ENCODE peak calls at places on chromosomes 16 and 17, in five cellular contexts. W is DND-41, C is neural progenitor cell, X is fibroblast of lung, R is endodermal cell. B is an unnamed sample.

GRCh38 chr17:65573283-65573603 is 11.8 kb upstream of the AXIN2 start:
- DNase-seq in W (no peak), C (no peak), X (no peak), R (no peak), B (no peak)

GRCh38 chr16:84091460-84091859 is 25.3 kb downstream of the MBTPS1 start:
- DNase-seq in W (no peak), C (no peak), X (no peak), R (no peak), B (no peak)

GRCh38 chr16:11202260-11203091 is 53.5 kb downstream of the SOCS1 start:
- DNase-seq in W (no peak), C (peak), X (peak), R (peak), B (no peak)

GRCh38 chr16:75237398-75238131 is 13.9 kb downstream of the BCAR1 start:
- DNase-seq in W (no peak), C (no peak), X (no peak), R (no peak), B (no peak)

GRCh38 chr17:63445571-63446217 is 412 bp downstream of the CYB561 start:
- DNase-seq in W (no peak), C (peak), X (no peak), R (peak), B (peak)

GRCh38 chr17:72931163-72931562 is 161.3 kb downstream of the SLC39A11 start:
- DNase-seq in W (no peak), C (no peak), X (no peak), R (peak), B (no peak)

GRCh38 chr17:4143563-4144410 is 790 bp downstream of the CYB5D2 start:
- DNase-seq in W (peak), C (peak), X (peak), R (peak), B (peak)

GRCh38 chr16:47644166-47644565 is 183.0 kb downstream of the PHKB start:
- DNase-seq in W (no peak), C (no peak), X (peak), R (no peak), B (peak)

GRCh38 chr17:15469260-15469659 is 1.8 kb upstream of the CDRT4 start:
- DNase-seq in W (no peak), C (no peak), X (no peak), R (no peak), B (no peak)

GRCh38 chr16:6684076-6684673 is 648.5 kb upstream of the RBFOX1 start:
- DNase-seq in W (peak), C (peak), X (no peak), R (peak), B (peak)

GRCh38 chr17:80008848-80009247 is 26.8 kb downstream of the TBC1D16 start:
- DNase-seq in W (no peak), C (no peak), X (no peak), R (no peak), B (no peak)

GRCh38 chr16:84631882-84632281 is 14.0 kb upstream of the COTL1 start:
- DNase-seq in W (no peak), C (no peak), X (no peak), R (no peak), B (no peak)

GRCh38 chr17:74631468-74632195 is 8.1 kb upstream of the CD300E start:
- DNase-seq in W (no peak), C (no peak), X (no peak), R (peak), B (no peak)

GRCh38 chr16:21267298-21267697 is 10.8 kb downstream of the CRYM start:
- DNase-seq in W (no peak), C (no peak), X (no peak), R (no peak), B (no peak)

GRCh38 chr16:58037365-58038057 is 12.0 kb downstream of the MMP15 start:
- DNase-seq in W (no peak), C (no peak), X (no peak), R (no peak), B (no peak)

GRCh38 chr17:62968445-62968923 is 2.4 kb downstream of the TANC2 start:
- DNase-seq in W (peak), C (peak), X (peak), R (peak), B (peak)

GRCh38 chr17:19646788-19647696 is 1.5 kb upstream of the ALDH3A2 start:
- DNase-seq in W (no peak), C (peak), X (peak), R (peak), B (peak)

GRCh38 chr16:51538707-51539604 is 387.9 kb upstream of the SALL1 start:
- DNase-seq in W (peak), C (peak), X (peak), R (peak), B (peak)

GRCh38 chr16:4696172-4696904 is 3.0 kb downstream of the NUDT16L1 start:
- DNase-seq in W (no peak), C (no peak), X (no peak), R (peak), B (no peak)

GRCh38 chr16:11536104-11536866 is 50.4 kb downstream of the LITAF start:
- DNase-seq in W (no peak), C (no peak), X (no peak), R (no peak), B (no peak)

GRCh38 chr17:29663155-29663554 is 40.4 kb upstream of the CORO6 start:
- DNase-seq in W (no peak), C (peak), X (peak), R (no peak), B (no peak)

GRCh38 chr17:61334673-61335072 is 65.0 kb upstream of the TBX2 start:
- DNase-seq in W (no peak), C (no peak), X (no peak), R (no peak), B (no peak)

GRCh38 chr16:58501242-58502131 is 1.5 kb downstream of the NDRG4 start:
- DNase-seq in W (no peak), C (peak), X (no peak), R (peak), B (no peak)

GRCh38 chr16:3589001-3589400 is 11.8 kb upstream of the NLRC3 start:
- DNase-seq in W (no peak), C (no peak), X (no peak), R (no peak), B (no peak)

GRCh38 chr16:18932243-18932997 is 6.2 kb upstream of the SMG1 start:
- DNase-seq in W (no peak), C (peak), X (peak), R (peak), B (peak)

GRCh38 chr17:6948562-6948961 is 47.3 kb upstream of the ALOX12 start:
- DNase-seq in W (no peak), C (no peak), X (no peak), R (no peak), B (no peak)

GRCh38 chr17:64732336-64733006 is 70.4 kb upstream of the SMURF2 start:
- DNase-seq in W (no peak), C (no peak), X (peak), R (no peak), B (no peak)

GRCh38 chr17:50768348-50768761 is 1.0 kb upstream of the ANKRD40CL start:
- DNase-seq in W (no peak), C (no peak), X (no peak), R (peak), B (no peak)

GRCh38 chr17:47822785-47823184 is 1.2 kb upstream of the OSBPL7 start:
- DNase-seq in W (no peak), C (no peak), X (no peak), R (no peak), B (no peak)
- H3K9ac ChIP-seq in W (no peak), C (no peak), X (no peak), R (no peak), B (no peak)

DNA sequence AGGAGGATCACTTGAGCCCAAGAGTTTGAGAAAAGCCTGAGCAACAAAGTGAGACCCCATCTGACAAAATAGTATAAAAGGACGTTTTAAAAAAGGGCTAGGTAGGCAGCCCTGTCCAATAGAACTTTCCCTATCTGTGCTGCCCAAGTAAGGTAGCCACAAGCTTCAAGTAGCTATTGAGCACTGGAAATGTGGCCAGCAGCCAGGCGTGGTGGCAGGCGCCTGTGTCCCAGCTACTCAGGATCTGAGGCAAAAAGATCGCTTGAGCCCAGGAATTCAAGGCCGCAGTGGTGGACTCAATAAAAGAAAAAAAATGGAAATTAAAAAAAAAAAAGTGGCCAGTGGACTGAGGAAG is 1.5 kb upstream of the NQO1 start:
- DNase-seq in W (no peak), C (no peak), X (no peak), R (no peak), B (no peak)
- H3K9ac ChIP-seq in W (peak), C (no peak), X (no peak), R (no peak), B (no peak)

GRCh38 chr16:50207652-50208051 is 54.5 kb downstream of the TENT4B start:
- DNase-seq in W (no peak), C (no peak), X (peak), R (no peak), B (no peak)
- H3K9ac ChIP-seq in W (no peak), C (no peak), X (no peak), R (no peak), B (no peak)

DNA sequence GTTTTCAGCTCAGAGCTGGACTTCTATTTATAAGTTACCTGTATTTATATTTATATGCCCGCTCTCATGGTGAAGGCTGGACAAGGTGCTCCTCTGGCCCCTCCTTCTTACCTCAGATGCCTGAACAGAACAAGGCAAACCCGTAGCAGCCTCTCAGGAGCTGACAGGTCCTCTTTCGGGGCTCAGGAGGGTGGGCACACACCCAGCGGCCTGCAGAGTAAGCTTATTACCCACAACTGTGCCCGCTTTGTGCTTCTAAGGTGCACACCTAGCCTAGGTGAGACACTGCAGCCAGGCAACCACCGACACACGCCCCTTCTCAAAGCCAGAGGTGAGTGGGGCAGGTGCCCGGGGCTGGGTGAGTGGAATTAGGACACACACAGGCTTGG is 5.3 kb downstream of the NKIRAS2 start:
- DNase-seq in W (no peak), C (no peak), X (no peak), R (no peak), B (no peak)
- H3K9ac ChIP-seq in W (no peak), C (no peak), X (no peak), R (no peak), B (no peak)

GRCh38 chr17:82246040-82246364 is 17.2 kb downstream of the SLC16A3 start:
- DNase-seq in W (no peak), C (no peak), X (no peak), R (peak), B (no peak)
- H3K9ac ChIP-seq in W (no peak), C (no peak), X (no peak), R (no peak), B (peak)

GRCh38 chr16:559411-560207 is 585 bp upstream of the PRR35 start:
- DNase-seq in W (no peak), C (no peak), X (no peak), R (no peak), B (no peak)
- H3K9ac ChIP-seq in W (no peak), C (no peak), X (no peak), R (no peak), B (no peak)

GRCh38 chr16:65817799-65818198 is 548.7 kb upstream of the CDH5 start:
- DNase-seq in W (no peak), C (no peak), X (no peak), R (no peak), B (no peak)
- H3K9ac ChIP-seq in W (no peak), C (no peak), X (no peak), R (no peak), B (no peak)

DNA sequence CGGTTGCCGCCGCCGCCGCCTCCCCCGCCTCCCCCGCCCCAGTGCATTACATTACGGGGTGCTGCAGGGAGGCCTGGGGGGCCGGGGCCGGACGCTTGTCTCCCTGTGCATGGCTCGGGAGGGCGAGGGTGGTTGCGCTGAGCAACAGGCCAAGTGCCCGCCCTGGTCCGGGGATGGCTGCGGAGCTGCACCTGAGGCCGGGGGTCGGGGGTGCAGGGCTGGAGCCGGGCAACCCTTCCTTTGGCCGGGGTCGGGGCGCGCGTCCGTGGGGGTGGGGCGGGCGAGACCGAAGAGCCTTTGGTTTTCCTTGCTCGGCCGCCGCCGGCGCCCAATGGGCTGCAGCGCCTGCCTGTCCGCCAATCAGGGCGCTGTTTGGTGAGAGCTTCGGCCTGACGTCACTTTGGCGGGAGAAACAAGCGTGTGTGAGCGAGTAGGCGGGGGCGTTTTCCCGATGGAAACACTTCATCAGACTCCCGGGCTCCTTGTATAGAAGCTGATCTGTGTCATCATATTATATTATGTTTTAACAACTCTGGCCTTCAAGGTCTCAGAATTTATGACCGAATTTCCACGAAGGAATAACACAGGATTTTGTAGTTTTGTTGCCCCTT is 958 bp upstream of the FBXL20 start:
- DNase-seq in W (peak), C (peak), X (peak), R (peak), B (peak)
- H3K9ac ChIP-seq in W (peak), C (no peak), X (peak), R (no peak), B (no peak)

GRCh38 chr17:81673561-81674258 is 7.2 kb downstream of the CCDC137 start:
- DNase-seq in W (no peak), C (no peak), X (no peak), R (no peak), B (no peak)
- H3K9ac ChIP-seq in W (no peak), C (no peak), X (no peak), R (no peak), B (no peak)

GRCh38 chr17:9342225-9342624 is 233.4 kb downstream of the STX8 start:
- DNase-seq in W (no peak), C (peak), X (no peak), R (peak), B (no peak)
- H3K9ac ChIP-seq in W (no peak), C (no peak), X (no peak), R (no peak), B (no peak)

B was measured in mammary epithelial cell.